ENCODE peak calls at places on chromosomes 12 and 14, in ten cellular contexts. N is fibroblast of lung, F is cardiac fibroblast, S is heart right ventricle, D is foreskin fibroblast, U is AG10803, H is stomach, Y is Peyer's patch, J is left ventricle myocardium inferior, B is fibroblast of mammary gland. L is an unnamed sample.

GRCh38 chr12:66594688-66595087 is 84.2 kb downstream of the GRIP1 start:
- DNase-seq in H (no peak), J (no peak), U (peak; percentile 8), F (peak; percentile 11), Y (no peak), N (no peak), B (peak; percentile 63), D (no peak), S (no peak), L (no peak)

GRCh38 chr12:51869490-51869865 is 18.4 kb upstream of the ANKRD33 start:
- DNase-seq in Y (no peak), B (no peak), S (no peak), H (no peak), N (no peak), J (no peak), U (no peak), D (no peak), F (no peak), L (peak; percentile 79)

GRCh38 chr14:100902295-100902694 is 1.2 kb downstream of the RTL1 start:
- DNase-seq in J (no peak), B (no peak), Y (no peak), D (no peak), U (no peak), F (no peak), H (no peak), N (no peak), S (no peak), L (no peak)

GRCh38 chr12:68242777-68243176 is 10.6 kb downstream of the IL22 start:
- DNase-seq in N (no peak), S (no peak), D (no peak), F (no peak), U (no peak), J (no peak), Y (no peak), B (no peak), H (no peak), L (no peak)

GRCh38 chr14:23694085-23694975 is 58.2 kb downstream of the DHRS2 start:
- DNase-seq in N (peak; percentile 51), B (no peak), U (peak; percentile 82), H (no peak), Y (no peak), D (no peak), J (no peak), S (no peak), F (peak; percentile 34), L (no peak)

GRCh38 chr14:90551733-90552464 is 155.1 kb downstream of the CALM1 start:
- DNase-seq in N (no peak), B (no peak), S (no peak), J (no peak), F (no peak), U (no peak), D (no peak), H (peak; percentile 40), Y (peak; percentile 40), L (peak; percentile 38)

GRCh38 chr14:22427771-22428228 is 161.2 kb downstream of the DAD1 start:
- DNase-seq in S (no peak), B (peak; percentile 75), U (peak; percentile 63), F (peak; percentile 88), H (no peak), Y (no peak), N (peak; percentile 88), J (peak; percentile 26), D (peak; percentile 33), L (peak; percentile 57)

GRCh38 chr14:100015251-100015655 is 50.0 kb upstream of the EVL start:
- DNase-seq in N (peak; percentile 79), B (no peak), Y (no peak), D (no peak), H (no peak), F (no peak), J (no peak), U (no peak), S (no peak), L (no peak)

GRCh38 chr14:95609398-95609990 is 74.6 kb downstream of the GLRX5 start:
- DNase-seq in D (peak; percentile 5), J (no peak), F (peak; percentile 19), N (peak; percentile 9), U (peak; percentile 16), S (no peak), Y (no peak), H (peak; percentile 51), B (peak; percentile 48), L (no peak)

GRCh38 chr14:88492272-88493089 is 62.3 kb downstream of the PTPN21 start:
- DNase-seq in D (peak; percentile 66), F (peak; percentile 88), N (peak; percentile 81), U (peak; percentile 78), S (no peak), B (peak; percentile 80), Y (peak; percentile 62), J (no peak), H (peak; percentile 72), L (no peak)

GRCh38 chr12:124592050-124592449 is 24.6 kb upstream of the NCOR2 start:
- DNase-seq in N (peak; percentile 42), Y (no peak), U (peak; percentile 56), B (peak; percentile 85), H (no peak), F (peak; percentile 41), D (peak; percentile 71), S (no peak), J (no peak), L (no peak)

GRCh38 chr14:104239866-104240301 is 101.5 kb downstream of the KIF26A start:
- DNase-seq in S (no peak), H (peak; percentile 24), F (no peak), Y (peak; percentile 47), D (no peak), J (no peak), B (no peak), U (no peak), N (no peak), L (no peak)

GRCh38 chr12:109987615-109988014 is 8.6 kb downstream of the GIT2 start:
- DNase-seq in U (no peak), J (no peak), H (no peak), F (no peak), S (no peak), Y (no peak), N (no peak), B (no peak), D (no peak), L (no peak)

DNA sequence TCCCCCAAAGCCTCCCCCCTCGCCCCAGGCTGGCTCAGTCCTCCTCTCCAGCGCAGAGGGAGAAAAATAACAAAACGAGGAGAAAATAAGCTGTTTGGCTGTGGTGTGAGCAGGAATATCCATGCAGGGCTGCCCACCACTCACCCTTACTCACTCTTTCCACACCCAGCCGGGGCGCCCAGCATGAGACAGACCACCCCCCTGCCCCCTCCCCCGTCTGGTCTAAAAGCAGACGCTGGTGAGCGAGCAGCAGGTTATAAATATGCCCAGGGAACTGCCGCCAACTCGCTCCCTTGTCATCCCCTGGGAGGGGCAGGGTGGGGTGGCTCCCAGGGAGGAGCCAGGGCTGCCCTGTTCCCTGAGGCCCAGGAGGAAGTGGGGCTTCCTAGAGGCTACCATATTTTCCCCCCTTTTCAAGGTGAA is 7.4 kb downstream of the WNT1 start:
- DNase-seq in J (peak; percentile 62), F (no peak), B (no peak), Y (no peak), D (no peak), H (no peak), S (peak; percentile 63), N (no peak), U (no peak), L (peak; percentile 91)
- H3K4me3 ChIP-seq in J (peak overlapping the region; percentile 41), F (no peak overlapping the region), B (no peak overlapping the region), Y (no peak overlapping the region), D (no peak overlapping the region), H (no peak overlapping the region), S (no peak overlapping the region), N (no peak overlapping the region), U (no peak overlapping the region), L (no peak overlapping the region)

GRCh38 chr14:75053396-75054289 is 2.4 kb upstream of the MLH3 start:
- DNase-seq in U (peak; percentile 75), J (no peak), N (no peak), S (no peak), Y (no peak), F (peak; percentile 27), D (peak; percentile 69), B (peak; percentile 78), H (no peak), L (no peak)

GRCh38 chr14:75049136-75049535 is 2.1 kb downstream of the MLH3 start:
- DNase-seq in N (peak; percentile 5), J (no peak), H (no peak), F (no peak), Y (no peak), S (no peak), B (no peak), U (no peak), D (no peak), L (no peak)

GRCh38 chr14:75051556-75051899 is 261 bp upstream of the MLH3 start:
- DNase-seq in S (no peak), U (no peak), H (no peak), F (no peak), D (no peak), Y (no peak), N (no peak), J (no peak), B (no peak), L (no peak)

GRCh38 chr14:75049731-75050201 is 1.5 kb downstream of the MLH3 start:
- DNase-seq in N (peak; percentile 78), H (no peak), U (peak; percentile 95), B (peak; percentile 76), F (peak; percentile 24), Y (no peak), D (no peak), S (no peak), J (no peak), L (no peak)

GRCh38 chr14:75050852-75051555 is at the start of gene MLH3:
- DNase-seq in F (peak; percentile 85), J (peak; percentile 86), U (peak; percentile 67), D (peak; percentile 62), S (peak; percentile 89), B (peak; percentile 72), Y (peak; percentile 91), H (peak; percentile 81), N (peak; percentile 76), L (peak; percentile 89)
- H3K4me3 ChIP-seq in F (peak within 1 kb of the TSS; percentile 52), J (peak within 1 kb of the TSS; percentile 74), U (peak within 1 kb of the TSS; percentile 57), D (peak within 1 kb of the TSS; percentile 46), S (peak within 1 kb of the TSS; percentile 71), B (peak within 1 kb of the TSS; percentile 48), Y (peak within 1 kb of the TSS; percentile 81), H (peak within 1 kb of the TSS; percentile 69), N (peak within 1 kb of the TSS; percentile 56), L (peak within 1 kb of the TSS; percentile 21)

DNA sequence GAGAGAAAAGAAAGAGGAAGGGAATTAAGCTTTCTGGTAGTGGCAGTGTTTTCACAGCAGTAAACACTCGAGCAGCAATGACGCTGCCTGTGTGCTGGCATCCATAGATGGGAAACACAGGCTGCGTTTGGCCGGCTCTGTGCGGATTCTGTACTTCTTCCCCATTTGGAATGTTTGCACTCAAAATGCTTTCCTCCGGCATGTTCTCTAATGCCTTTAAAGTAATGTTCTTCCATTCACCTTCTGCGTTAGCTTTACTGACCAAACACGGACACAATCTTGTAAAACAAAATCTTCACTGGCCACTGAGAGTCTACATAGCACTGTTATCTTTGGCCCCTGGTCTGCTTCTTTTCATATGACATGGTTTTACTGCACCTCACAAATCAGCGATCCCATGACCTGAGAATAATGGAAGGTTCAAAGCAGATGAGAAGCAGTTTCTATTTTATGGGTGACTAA is 31.4 kb downstream of the DCP1B start:
- DNase-seq in B (peak; percentile 53), J (peak; percentile 52), F (peak; percentile 39), N (peak; percentile 75), Y (no peak), S (peak; percentile 24), H (no peak), U (peak; percentile 25), D (peak; percentile 27), L (peak; percentile 61)
- H3K4me3 ChIP-seq in B (no peak overlapping the region), J (peak overlapping the region; percentile 65), F (no peak overlapping the region), N (peak overlapping the region; percentile 31), Y (no peak overlapping the region), S (peak overlapping the region; percentile 46), H (no peak overlapping the region), U (no peak overlapping the region), D (peak overlapping the region; percentile 7), L (no peak overlapping the region)

GRCh38 chr12:16610743-16611142 is 4.8 kb upstream of the LMO3 start:
- DNase-seq in H (no peak), U (no peak), D (no peak), S (no peak), N (no peak), B (no peak), F (no peak), J (no peak), Y (no peak), L (no peak)
- H3K4me3 ChIP-seq in H (no peak overlapping the region), U (no peak overlapping the region), D (no peak overlapping the region), S (no peak overlapping the region), N (no peak overlapping the region), B (no peak overlapping the region), F (no peak overlapping the region), J (peak overlapping the region; percentile 46), Y (no peak overlapping the region), L (peak overlapping the region; percentile 51)